ENCODE peak calls at places on chromosomes 13 and 19, in eight cellular contexts. W, H, V, K, X, M, C and Y are unnamed samples. For H3K36me3, the result is how much of the 10 kb centered on the place peaks cover.

GRCh38 chr13:28657784-28658538 is 969 bp upstream of the POMP start:
- DNase-seq in W (no peak), H (no peak), V (no peak), K (no peak), X (no peak), M (no peak), C (no peak), Y (no peak)

GRCh38 chr19:30160996-30161655 is 211.1 kb upstream of the ZNF536 start:
- DNase-seq in W (no peak), H (no peak), V (no peak), K (no peak), X (peak), M (no peak), C (no peak), Y (peak)

GRCh38 chr13:48235100-48235813 is 2.3 kb downstream of the ITM2B start:
- DNase-seq in W (peak), H (peak), V (no peak), K (no peak), X (no peak), M (no peak), C (no peak), Y (no peak)

GRCh38 chr13:51235186-51235585 is 13.0 kb downstream of the FAM124A start:
- DNase-seq in W (no peak), H (no peak), V (no peak), K (no peak), X (no peak), M (no peak), C (no peak), Y (no peak)

GRCh38 chr19:38655148-38655824 is 7.8 kb downstream of the ACTN4 start:
- DNase-seq in W (no peak), H (no peak), V (no peak), K (no peak), X (no peak), M (no peak), C (no peak), Y (no peak)

GRCh38 chr13:114144606-114145244 is 12.3 kb upstream of the RASA3 start:
- DNase-seq in W (no peak), H (peak), V (no peak), K (no peak), X (no peak), M (no peak), C (peak), Y (no peak)

GRCh38 chr13:113582841-113583631 is 1.5 kb upstream of the TFDP1 start:
- DNase-seq in W (no peak), H (peak), V (no peak), K (no peak), X (peak), M (no peak), C (peak), Y (peak)

GRCh38 chr13:113002206-113002821 is 33.3 kb downstream of the MCF2L start:
- DNase-seq in W (peak), H (peak), V (no peak), K (no peak), X (peak), M (no peak), C (no peak), Y (no peak)

GRCh38 chr19:23986623-23987022 is 71.9 kb downstream of the ZNF726 start:
- DNase-seq in W (no peak), H (no peak), V (no peak), K (no peak), X (no peak), M (no peak), C (no peak), Y (no peak)

GRCh38 chr19:1070931-1071791 is 4.2 kb downstream of the ARHGAP45 start:
- DNase-seq in W (peak), H (no peak), V (peak), K (no peak), X (peak), M (no peak), C (no peak), Y (no peak)
- H3K36me3 ChIP-seq in W (under half), H (under half), V (under half), K (under half), X (under half), M (under half), C (under half), Y (under half)

DNA sequence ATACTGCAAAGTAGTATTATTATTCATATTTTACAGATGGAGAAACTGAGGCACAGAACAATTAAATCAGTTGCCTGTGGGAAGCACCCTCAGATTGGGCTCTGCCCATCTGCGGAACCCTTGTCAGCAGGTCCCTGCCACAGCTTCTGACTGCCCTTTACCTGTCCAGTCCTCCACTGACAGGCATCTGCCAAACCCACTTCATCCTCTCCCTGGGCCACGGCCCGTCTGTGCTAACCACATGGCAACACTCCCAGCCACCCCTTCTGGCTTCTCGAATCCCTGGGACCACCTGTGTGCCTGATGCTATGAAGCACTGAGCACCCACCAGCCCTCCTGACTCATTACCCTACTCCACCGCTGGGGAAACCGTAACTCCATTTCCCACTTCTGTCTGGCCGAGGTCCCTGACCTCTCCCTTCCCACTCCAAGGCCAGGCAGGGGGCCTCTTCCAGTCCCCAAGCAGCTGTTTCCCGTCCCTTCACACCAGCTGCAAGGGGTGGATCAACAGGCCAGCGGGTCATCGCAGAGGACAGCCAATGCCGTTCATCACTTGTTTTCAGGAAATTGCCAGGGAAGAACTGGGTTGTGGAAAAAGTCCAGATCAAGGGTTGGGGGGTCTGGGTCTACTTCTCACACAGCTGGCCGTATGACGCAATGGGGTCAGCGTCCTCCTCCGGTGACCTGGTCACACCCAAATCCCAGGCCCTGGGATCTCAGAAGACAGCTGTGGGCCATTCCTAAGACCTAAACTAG is 2.5 kb downstream of the KANK3 start:
- DNase-seq in W (peak), H (peak), V (no peak), K (no peak), X (peak), M (no peak), C (no peak), Y (peak)
- TF ChIP-seq POLR2AphosphoS5 in W (no peak), H (peak), V (no peak), K (no peak), X (no peak), M (no peak), C (no peak), Y (peak)

GRCh38 chr13:60094385-60095088 is 69.2 kb downstream of the DIAPH3 start:
- DNase-seq in W (no peak), H (no peak), V (no peak), K (no peak), X (no peak), M (no peak), C (no peak), Y (no peak)
- H3K27ac ChIP-seq in W (peak), H (no peak), V (no peak), K (no peak), X (no peak), M (no peak), C (no peak), Y (no peak)

DNA sequence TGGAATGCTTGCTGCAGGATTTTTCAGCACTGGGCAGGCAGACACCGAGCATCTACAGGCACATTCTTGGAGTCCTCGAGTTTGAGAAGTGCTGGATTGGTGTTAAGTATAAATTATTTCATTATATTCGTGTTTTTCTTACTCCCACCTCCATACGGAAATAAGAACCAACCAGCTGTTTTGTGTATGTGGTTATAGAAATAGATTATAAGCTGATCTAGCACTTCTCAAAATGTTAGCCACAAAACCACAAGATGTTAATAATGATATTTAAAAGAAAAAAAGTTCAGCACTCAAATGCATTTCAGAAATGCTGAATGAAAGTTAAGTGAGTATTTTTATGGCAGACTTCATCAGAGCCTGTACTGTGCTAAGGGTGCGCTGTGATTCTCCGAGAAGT is 24.0 kb upstream of the TEX29 start:
- DNase-seq in W (no peak), H (no peak), V (no peak), K (no peak), X (no peak), M (no peak), C (no peak), Y (no peak)
- H3K36me3 ChIP-seq in W (under half), H (under half), V (half or more), K (under half), X (under half), M (under half), C (under half), Y (half or more)